ENCODE peak calls at places on chromosome 15, in five cellular contexts. One of them, this sample, is unnamed.

GRCh38 chr15:62874064-62874463 is 168.5 kb upstream of the TPM1 start:
- DNase-seq in activated naive CD8-positive, alpha-beta T cell treated with anti-CD3 and anti-CD28 coated beads, Interleukin-2, amount 50 U/mL, for 24 hours: no peak
- DNase-seq in RWPE1: no peak
- DNase-seq in activated CD8-positive, alpha-beta memory T cell treated with anti-CD3 and anti-CD28 coated beads, Interleukin-2, amount 50 U/mL, for 48 hours: no peak
- DNase-seq in GM18507: no peak
- DNase-seq in this sample: no peak

GRCh38 chr15:41332788-41333527 is at the start of gene NUSAP1:
- DNase-seq in RWPE1: no peak
- DNase-seq in activated CD8-positive, alpha-beta memory T cell treated with anti-CD3 and anti-CD28 coated beads, Interleukin-2, amount 50 U/mL, for 48 hours: no peak
- DNase-seq in activated naive CD8-positive, alpha-beta T cell treated with anti-CD3 and anti-CD28 coated beads, Interleukin-2, amount 50 U/mL, for 24 hours: no peak
- DNase-seq in GM18507: peak; percentile 30
- DNase-seq in this sample: no peak

GRCh38 chr15:38877471-38877870 is 312.9 kb upstream of the RASGRP1 start:
- DNase-seq in GM18507: no peak
- DNase-seq in activated CD8-positive, alpha-beta memory T cell treated with anti-CD3 and anti-CD28 coated beads, Interleukin-2, amount 50 U/mL, for 48 hours: no peak
- DNase-seq in activated naive CD8-positive, alpha-beta T cell treated with anti-CD3 and anti-CD28 coated beads, Interleukin-2, amount 50 U/mL, for 24 hours: no peak
- DNase-seq in RWPE1: no peak
- DNase-seq in this sample: no peak

GRCh38 chr15:85097250-85097649 is 115.6 kb downstream of the PDE8A start:
- DNase-seq in activated naive CD8-positive, alpha-beta T cell treated with anti-CD3 and anti-CD28 coated beads, Interleukin-2, amount 50 U/mL, for 24 hours: no peak
- DNase-seq in GM18507: no peak
- DNase-seq in activated CD8-positive, alpha-beta memory T cell treated with anti-CD3 and anti-CD28 coated beads, Interleukin-2, amount 50 U/mL, for 48 hours: no peak
- DNase-seq in RWPE1: no peak
- DNase-seq in this sample: no peak

GRCh38 chr15:35657679-35658201 is 111.8 kb upstream of the DPH6 start:
- DNase-seq in GM18507: no peak
- DNase-seq in activated naive CD8-positive, alpha-beta T cell treated with anti-CD3 and anti-CD28 coated beads, Interleukin-2, amount 50 U/mL, for 24 hours: peak; percentile 3
- DNase-seq in RWPE1: no peak
- DNase-seq in activated CD8-positive, alpha-beta memory T cell treated with anti-CD3 and anti-CD28 coated beads, Interleukin-2, amount 50 U/mL, for 48 hours: no peak
- DNase-seq in this sample: no peak

GRCh38 chr15:28895146-28895545 is 9.4 kb downstream of the APBA2 start:
- DNase-seq in RWPE1: no peak
- DNase-seq in GM18507: no peak
- DNase-seq in activated naive CD8-positive, alpha-beta T cell treated with anti-CD3 and anti-CD28 coated beads, Interleukin-2, amount 50 U/mL, for 24 hours: no peak
- DNase-seq in activated CD8-positive, alpha-beta memory T cell treated with anti-CD3 and anti-CD28 coated beads, Interleukin-2, amount 50 U/mL, for 48 hours: no peak
- DNase-seq in this sample: no peak

GRCh38 chr15:46855388-46855787 is 861.9 kb upstream of the SEMA6D start:
- DNase-seq in activated naive CD8-positive, alpha-beta T cell treated with anti-CD3 and anti-CD28 coated beads, Interleukin-2, amount 50 U/mL, for 24 hours: no peak
- DNase-seq in activated CD8-positive, alpha-beta memory T cell treated with anti-CD3 and anti-CD28 coated beads, Interleukin-2, amount 50 U/mL, for 48 hours: no peak
- DNase-seq in GM18507: no peak
- DNase-seq in RWPE1: no peak
- DNase-seq in this sample: peak; percentile 8

GRCh38 chr15:41603941-41604660 is 45.1 kb downstream of the TYRO3 start:
- DNase-seq in activated naive CD8-positive, alpha-beta T cell treated with anti-CD3 and anti-CD28 coated beads, Interleukin-2, amount 50 U/mL, for 24 hours: peak; percentile 56
- DNase-seq in GM18507: no peak
- DNase-seq in activated CD8-positive, alpha-beta memory T cell treated with anti-CD3 and anti-CD28 coated beads, Interleukin-2, amount 50 U/mL, for 48 hours: peak; percentile 71
- DNase-seq in RWPE1: peak; percentile 67
- DNase-seq in this sample: no peak

GRCh38 chr15:57785959-57786358 is 79.4 kb downstream of the POLR2M start:
- DNase-seq in activated naive CD8-positive, alpha-beta T cell treated with anti-CD3 and anti-CD28 coated beads, Interleukin-2, amount 50 U/mL, for 24 hours: no peak
- DNase-seq in RWPE1: no peak
- DNase-seq in GM18507: no peak
- DNase-seq in activated CD8-positive, alpha-beta memory T cell treated with anti-CD3 and anti-CD28 coated beads, Interleukin-2, amount 50 U/mL, for 48 hours: no peak
- DNase-seq in this sample: no peak

GRCh38 chr15:101116681-101116976 is 135.2 kb downstream of the CHSY1 start:
- DNase-seq in activated CD8-positive, alpha-beta memory T cell treated with anti-CD3 and anti-CD28 coated beads, Interleukin-2, amount 50 U/mL, for 48 hours: no peak
- DNase-seq in GM18507: no peak
- DNase-seq in activated naive CD8-positive, alpha-beta T cell treated with anti-CD3 and anti-CD28 coated beads, Interleukin-2, amount 50 U/mL, for 24 hours: no peak
- DNase-seq in RWPE1: no peak
- DNase-seq in this sample: no peak

GRCh38 chr15:71103102-71103676 is 12.1 kb upstream of the THSD4 start:
- DNase-seq in GM18507: no peak
- DNase-seq in activated CD8-positive, alpha-beta memory T cell treated with anti-CD3 and anti-CD28 coated beads, Interleukin-2, amount 50 U/mL, for 48 hours: no peak
- DNase-seq in activated naive CD8-positive, alpha-beta T cell treated with anti-CD3 and anti-CD28 coated beads, Interleukin-2, amount 50 U/mL, for 24 hours: no peak
- DNase-seq in RWPE1: peak; percentile 58
- DNase-seq in this sample: no peak

GRCh38 chr15:79640206-79640605 is 208.1 kb downstream of the MINAR1 start:
- DNase-seq in activated CD8-positive, alpha-beta memory T cell treated with anti-CD3 and anti-CD28 coated beads, Interleukin-2, amount 50 U/mL, for 48 hours: no peak
- DNase-seq in RWPE1: peak; percentile 49
- DNase-seq in activated naive CD8-positive, alpha-beta T cell treated with anti-CD3 and anti-CD28 coated beads, Interleukin-2, amount 50 U/mL, for 24 hours: no peak
- DNase-seq in GM18507: no peak
- DNase-seq in this sample: no peak

GRCh38 chr15:52857471-52857870 is 67.3 kb upstream of the ONECUT1 start:
- DNase-seq in activated CD8-positive, alpha-beta memory T cell treated with anti-CD3 and anti-CD28 coated beads, Interleukin-2, amount 50 U/mL, for 48 hours: no peak
- DNase-seq in RWPE1: no peak
- DNase-seq in activated naive CD8-positive, alpha-beta T cell treated with anti-CD3 and anti-CD28 coated beads, Interleukin-2, amount 50 U/mL, for 24 hours: no peak
- DNase-seq in GM18507: no peak
- DNase-seq in this sample: no peak

GRCh38 chr15:75831806-75832102 is 11.5 kb upstream of the UBE2Q2 start:
- DNase-seq in activated CD8-positive, alpha-beta memory T cell treated with anti-CD3 and anti-CD28 coated beads, Interleukin-2, amount 50 U/mL, for 48 hours: no peak
- DNase-seq in RWPE1: no peak
- DNase-seq in activated naive CD8-positive, alpha-beta T cell treated with anti-CD3 and anti-CD28 coated beads, Interleukin-2, amount 50 U/mL, for 24 hours: no peak
- DNase-seq in GM18507: no peak
- DNase-seq in this sample: no peak

GRCh38 chr15:51600114-51600513 is 22.5 kb downstream of the DMXL2 start:
- DNase-seq in GM18507: no peak
- DNase-seq in activated CD8-positive, alpha-beta memory T cell treated with anti-CD3 and anti-CD28 coated beads, Interleukin-2, amount 50 U/mL, for 48 hours: no peak
- DNase-seq in RWPE1: peak; percentile 79
- DNase-seq in activated naive CD8-positive, alpha-beta T cell treated with anti-CD3 and anti-CD28 coated beads, Interleukin-2, amount 50 U/mL, for 24 hours: no peak
- DNase-seq in this sample: peak; percentile 51

GRCh38 chr15:66698318-66698961 is 3.6 kb upstream of the SMAD6 start:
- DNase-seq in activated CD8-positive, alpha-beta memory T cell treated with anti-CD3 and anti-CD28 coated beads, Interleukin-2, amount 50 U/mL, for 48 hours: no peak
- DNase-seq in RWPE1: peak; percentile 56
- DNase-seq in activated naive CD8-positive, alpha-beta T cell treated with anti-CD3 and anti-CD28 coated beads, Interleukin-2, amount 50 U/mL, for 24 hours: peak; percentile 25
- DNase-seq in GM18507: no peak
- DNase-seq in this sample: no peak

GRCh38 chr15:74531144-74531811 is 9.7 kb upstream of the ARID3B start:
- DNase-seq in GM18507: no peak
- DNase-seq in activated naive CD8-positive, alpha-beta T cell treated with anti-CD3 and anti-CD28 coated beads, Interleukin-2, amount 50 U/mL, for 24 hours: no peak
- DNase-seq in RWPE1: no peak
- DNase-seq in activated CD8-positive, alpha-beta memory T cell treated with anti-CD3 and anti-CD28 coated beads, Interleukin-2, amount 50 U/mL, for 48 hours: no peak
- DNase-seq in this sample: no peak

GRCh38 chr15:78200276-78200930 is 34.0 kb downstream of the ACSBG1 start:
- DNase-seq in GM18507: no peak
- DNase-seq in activated CD8-positive, alpha-beta memory T cell treated with anti-CD3 and anti-CD28 coated beads, Interleukin-2, amount 50 U/mL, for 48 hours: peak; percentile 25
- DNase-seq in RWPE1: no peak
- DNase-seq in activated naive CD8-positive, alpha-beta T cell treated with anti-CD3 and anti-CD28 coated beads, Interleukin-2, amount 50 U/mL, for 24 hours: no peak
- DNase-seq in this sample: no peak

GRCh38 chr15:89462198-89462912 is 34.0 kb downstream of the RHCG start:
- DNase-seq in GM18507: no peak
- DNase-seq in RWPE1: no peak
- DNase-seq in activated naive CD8-positive, alpha-beta T cell treated with anti-CD3 and anti-CD28 coated beads, Interleukin-2, amount 50 U/mL, for 24 hours: no peak
- DNase-seq in activated CD8-positive, alpha-beta memory T cell treated with anti-CD3 and anti-CD28 coated beads, Interleukin-2, amount 50 U/mL, for 48 hours: no peak
- DNase-seq in this sample: no peak

GRCh38 chr15:81087694-81088093 is 46.4 kb upstream of the CFAP161 start:
- DNase-seq in activated CD8-positive, alpha-beta memory T cell treated with anti-CD3 and anti-CD28 coated beads, Interleukin-2, amount 50 U/mL, for 48 hours: no peak
- DNase-seq in RWPE1: no peak
- DNase-seq in GM18507: no peak
- DNase-seq in activated naive CD8-positive, alpha-beta T cell treated with anti-CD3 and anti-CD28 coated beads, Interleukin-2, amount 50 U/mL, for 24 hours: no peak
- DNase-seq in this sample: no peak

This sample was measured in epithelial cell of prostate.